ENCODE peak calls at places on chromosomes 11 and 22, in four cellular contexts. One of them, this sample, is unnamed.

GRCh38 chr11:134275534-134276395 is at the start of gene GLB1L3:
- DNase-seq in GM12878: no peak
- DNase-seq in H1: no peak
- DNase-seq in K562: peak; percentile 57
- DNase-seq in this sample: no peak

GRCh38 chr11:10441652-10442503 is 13.2 kb upstream of the AMPD3 start:
- DNase-seq in GM12878: peak; percentile 82
- DNase-seq in H1: no peak
- DNase-seq in K562: no peak
- DNase-seq in this sample: no peak

GRCh38 chr11:2987881-2988280 is 4.2 kb downstream of the NAP1L4 start:
- DNase-seq in GM12878: no peak
- DNase-seq in H1: no peak
- DNase-seq in K562: no peak
- DNase-seq in this sample: no peak

GRCh38 chr11:130449996-130450419 is 1.6 kb downstream of the ADAMTS15 start:
- DNase-seq in GM12878: no peak
- DNase-seq in H1: peak; percentile 75
- DNase-seq in K562: peak; percentile 42
- DNase-seq in this sample: no peak

GRCh38 chr11:71996946-71997345 is 1.8 kb upstream of the IL18BP start:
- DNase-seq in GM12878: no peak
- DNase-seq in H1: no peak
- DNase-seq in K562: no peak
- DNase-seq in this sample: no peak

GRCh38 chr11:106086850-106087249 is 9.4 kb downstream of the AASDHPPT start:
- DNase-seq in GM12878: no peak
- DNase-seq in H1: no peak
- DNase-seq in K562: no peak
- DNase-seq in this sample: no peak

GRCh38 chr11:57323503-57324153 is 1.1 kb downstream of the TNKS1BP1 start:
- DNase-seq in GM12878: no peak
- DNase-seq in H1: no peak
- DNase-seq in K562: peak; percentile 27
- DNase-seq in this sample: no peak

GRCh38 chr11:35334385-35335090 is 84.8 kb downstream of the SLC1A2 start:
- DNase-seq in GM12878: peak; percentile 64
- DNase-seq in H1: no peak
- DNase-seq in K562: no peak
- DNase-seq in this sample: no peak

GRCh38 chr11:118622376-118623290 is 15.2 kb downstream of the PHLDB1 start:
- DNase-seq in GM12878: no peak
- DNase-seq in H1: no peak
- DNase-seq in K562: no peak
- DNase-seq in this sample: peak; percentile 68

GRCh38 chr11:27909386-27909785 is 198.6 kb downstream of the KIF18A start:
- DNase-seq in GM12878: no peak
- DNase-seq in H1: no peak
- DNase-seq in K562: no peak
- DNase-seq in this sample: no peak

GRCh38 chr22:32823024-32823730 is 21.7 kb downstream of the TIMP3 start:
- DNase-seq in GM12878: no peak
- DNase-seq in H1: peak; percentile 59
- DNase-seq in K562: peak; percentile 51
- DNase-seq in this sample: peak; percentile 43

GRCh38 chr22:39309364-39309861 is 10.0 kb downstream of the RPL3 start:
- DNase-seq in GM12878: no peak
- DNase-seq in H1: no peak
- DNase-seq in K562: no peak
- DNase-seq in this sample: no peak

GRCh38 chr11:133695376-133695775 is 149.9 kb downstream of the SPATA19 start:
- DNase-seq in GM12878: no peak
- DNase-seq in H1: no peak
- DNase-seq in K562: no peak
- DNase-seq in this sample: no peak

GRCh38 chr22:36257948-36258674 is 5.2 kb downstream of the APOL1 start:
- DNase-seq in GM12878: no peak
- DNase-seq in H1: no peak
- DNase-seq in K562: no peak
- DNase-seq in this sample: no peak

GRCh38 chr11:17736921-17737817 is 2.6 kb downstream of the KCNC1 start:
- DNase-seq in GM12878: no peak
- DNase-seq in H1: no peak
- DNase-seq in K562: no peak
- DNase-seq in this sample: no peak

GRCh38 chr11:37002831-37003230 is 404.8 kb upstream of the RAG2 start:
- DNase-seq in GM12878: no peak
- DNase-seq in H1: no peak
- DNase-seq in K562: no peak
- DNase-seq in this sample: no peak

GRCh38 chr11:119791047-119791446 is 62.0 kb upstream of the NECTIN1 start:
- DNase-seq in GM12878: no peak
- DNase-seq in H1: no peak
- DNase-seq in K562: no peak
- DNase-seq in this sample: no peak

GRCh38 chr11:73463359-73463758 is 87.2 kb downstream of the RELT start:
- DNase-seq in GM12878: no peak
- DNase-seq in H1: no peak
- DNase-seq in K562: no peak
- DNase-seq in this sample: no peak

GRCh38 chr11:103433380-103433779 is 324.2 kb downstream of the DYNC2H1 start:
- DNase-seq in GM12878: no peak
- DNase-seq in H1: no peak
- DNase-seq in K562: no peak
- DNase-seq in this sample: no peak

GRCh38 chr11:61781585-61781984 is 10.8 kb downstream of the TMEM258 start:
- DNase-seq in GM12878: no peak
- DNase-seq in H1: no peak
- DNase-seq in K562: no peak
- DNase-seq in this sample: no peak

GRCh38 chr22:37063436-37064420 is 12.2 kb downstream of the KCTD17 start:
- DNase-seq in GM12878: no peak
- DNase-seq in H1: no peak
- DNase-seq in K562: no peak
- DNase-seq in this sample: no peak

GRCh38 chr11:55942785-55943392 is 6.7 kb upstream of the OR5I1 start:
- DNase-seq in GM12878: no peak
- DNase-seq in H1: no peak
- DNase-seq in K562: peak; percentile 5
- DNase-seq in this sample: peak; percentile 18

GRCh38 chr22:19105456-19105855 is 16.8 kb downstream of the DGCR2 start:
- DNase-seq in GM12878: no peak
- DNase-seq in H1: no peak
- DNase-seq in K562: no peak
- DNase-seq in this sample: no peak

GRCh38 chr11:94183886-94184264 is 55.2 kb downstream of the PANX1 start:
- DNase-seq in GM12878: peak; percentile 17
- DNase-seq in H1: peak; percentile 63
- DNase-seq in K562: peak; percentile 69
- DNase-seq in this sample: peak; percentile 49

GRCh38 chr11:8372641-8373381 is 109.1 kb upstream of the LMO1 start:
- DNase-seq in GM12878: no peak
- DNase-seq in H1: no peak
- DNase-seq in K562: no peak
- DNase-seq in this sample: no peak

GRCh38 chr22:30325065-30325720 is 1.5 kb downstream of the TBC1D10A start:
- DNase-seq in GM12878: no peak
- DNase-seq in H1: no peak
- DNase-seq in K562: peak; percentile 41
- DNase-seq in this sample: no peak

GRCh38 chr11:43853766-43854165 is 26.9 kb upstream of the ALKBH3 start:
- DNase-seq in GM12878: no peak
- DNase-seq in H1: no peak
- DNase-seq in K562: no peak
- DNase-seq in this sample: no peak

GRCh38 chr22:47620391-47620790 is 857.9 kb downstream of the TBC1D22A start:
- DNase-seq in GM12878: no peak
- DNase-seq in H1: no peak
- DNase-seq in K562: no peak
- DNase-seq in this sample: no peak

GRCh38 chr11:125679397-125679796 is 1.2 kb downstream of the ACRV1 start:
- DNase-seq in GM12878: no peak
- DNase-seq in H1: no peak
- DNase-seq in K562: peak; percentile 29
- DNase-seq in this sample: peak; percentile 3

GRCh38 chr11:76658651-76659650 is 11.6 kb downstream of the LRRC32 start:
- DNase-seq in GM12878: no peak
- DNase-seq in H1: no peak
- DNase-seq in K562: no peak
- DNase-seq in this sample: no peak

GRCh38 chr11:46903846-46904245 is 14.5 kb downstream of the LRP4 start:
- DNase-seq in GM12878: no peak
- DNase-seq in H1: no peak
- DNase-seq in K562: no peak
- DNase-seq in this sample: no peak

GRCh38 chr11:20089796-20090653 is 70.2 kb downstream of the DBX1 start:
- DNase-seq in GM12878: no peak
- DNase-seq in H1: no peak
- DNase-seq in K562: peak; percentile 55
- DNase-seq in this sample: no peak

GRCh38 chr22:49025791-49026475 is 801.7 kb downstream of the BRD1 start:
- DNase-seq in GM12878: no peak
- DNase-seq in H1: no peak
- DNase-seq in K562: no peak
- DNase-seq in this sample: no peak

GRCh38 chr11:119727523-119728081 is 1.4 kb downstream of the NECTIN1 start:
- DNase-seq in GM12878: no peak
- DNase-seq in H1: no peak
- DNase-seq in K562: peak; percentile 39
- DNase-seq in this sample: no peak

GRCh38 chr11:17743808-17744119 is 9.2 kb downstream of the KCNC1 start:
- DNase-seq in GM12878: no peak
- DNase-seq in H1: no peak
- DNase-seq in K562: no peak
- DNase-seq in this sample: no peak

GRCh38 chr11:134468081-134468668 is 56.1 kb upstream of the B3GAT1 start:
- DNase-seq in GM12878: no peak
- DNase-seq in H1: no peak
- DNase-seq in K562: no peak
- DNase-seq in this sample: no peak

GRCh38 chr11:131837562-131837961 is 467.1 kb downstream of the NTM start:
- DNase-seq in GM12878: no peak
- DNase-seq in H1: no peak
- DNase-seq in K562: no peak
- DNase-seq in this sample: no peak

GRCh38 chr11:26017322-26017860 is 314.5 kb upstream of the ANO3 start:
- DNase-seq in GM12878: no peak
- DNase-seq in H1: no peak
- DNase-seq in K562: no peak
- DNase-seq in this sample: no peak
- TF ChIP-seq EGR1 in GM12878: no peak
- TF ChIP-seq EGR1 in H1: no peak
- TF ChIP-seq EGR1 in K562: no peak
- TF ChIP-seq EGR1 in this sample: no peak

GRCh38 chr11:1128333-1129142 is 29.2 kb upstream of the MUC5AC start:
- DNase-seq in GM12878: no peak
- DNase-seq in H1: no peak
- DNase-seq in K562: no peak
- DNase-seq in this sample: no peak
- TF ChIP-seq EGR1 in GM12878: no peak
- TF ChIP-seq EGR1 in H1: no peak
- TF ChIP-seq EGR1 in K562: no peak
- TF ChIP-seq EGR1 in this sample: no peak

GRCh38 chr11:80007616-80008015 is 566.8 kb upstream of the TENM4 start:
- DNase-seq in GM12878: no peak
- DNase-seq in H1: no peak
- DNase-seq in K562: no peak
- DNase-seq in this sample: no peak
- TF ChIP-seq EGR1 in GM12878: no peak
- TF ChIP-seq EGR1 in H1: no peak
- TF ChIP-seq EGR1 in K562: no peak
- TF ChIP-seq EGR1 in this sample: no peak

GRCh38 chr22:42648017-42648367 is 1.2 kb downstream of the CYB5R3 start:
- DNase-seq in GM12878: no peak
- DNase-seq in H1: no peak
- DNase-seq in K562: no peak
- DNase-seq in this sample: no peak

GRCh38 chr22:42644422-42645340 is 4.3 kb upstream of the ATP5MGL start:
- DNase-seq in GM12878: no peak
- DNase-seq in H1: no peak
- DNase-seq in K562: no peak
- DNase-seq in this sample: no peak

GRCh38 chr22:42645341-42645937 is 3.8 kb downstream of the CYB5R3 start:
- DNase-seq in GM12878: no peak
- DNase-seq in H1: no peak
- DNase-seq in K562: no peak
- DNase-seq in this sample: no peak

GRCh38 chr22:42646569-42647525 is 2.3 kb downstream of the CYB5R3 start:
- DNase-seq in GM12878: no peak
- DNase-seq in H1: no peak
- DNase-seq in K562: peak; percentile 68
- DNase-seq in this sample: no peak

DNA sequence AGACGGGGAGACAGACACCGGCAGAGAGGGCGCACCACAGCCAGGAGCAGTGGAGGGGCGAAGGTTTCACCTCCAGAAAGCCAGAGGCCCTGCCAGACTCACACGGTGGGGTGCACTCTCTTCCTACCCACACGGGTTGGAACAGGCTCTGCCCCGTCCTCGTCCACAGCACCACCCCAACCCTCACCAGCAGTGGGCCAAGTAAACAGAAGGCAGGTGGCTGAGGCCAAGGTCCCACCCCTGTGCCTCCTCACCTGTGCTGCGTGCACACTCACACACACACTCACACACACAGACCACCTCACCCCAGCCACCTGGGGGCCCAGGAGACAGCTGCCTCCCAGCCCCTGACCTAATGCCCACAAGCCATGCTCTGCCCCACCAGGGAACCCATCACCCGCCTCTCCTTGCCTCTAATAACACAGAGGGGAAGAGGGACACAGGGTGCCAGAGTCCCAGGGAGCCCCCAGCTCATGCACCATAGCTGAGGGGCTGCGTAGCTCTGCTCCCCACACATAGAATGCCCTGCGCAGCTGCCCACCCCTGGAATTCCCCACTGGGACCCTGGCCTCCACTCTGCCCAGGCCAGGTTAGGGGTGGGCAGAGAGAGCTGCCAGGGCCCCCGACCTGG is 3.1 kb downstream of the CYB5R3 start:
- DNase-seq in GM12878: no peak
- DNase-seq in H1: no peak
- DNase-seq in K562: no peak
- DNase-seq in this sample: no peak
- TF ChIP-seq EGR1 in GM12878: no peak
- TF ChIP-seq EGR1 in H1: no peak
- TF ChIP-seq EGR1 in K562: no peak
- TF ChIP-seq EGR1 in this sample: no peak

This sample was measured in HCT116.